ENCODE peak calls at places on chromosomes 7 and 10, in four cellular contexts. O, I, T and M are unnamed samples.
A peak's percentile ranks its signal among the peaks of the same experiment; 100 is the strongest.

GRCh38 chr10:120437541-120437940 is 19.5 kb upstream of the PLPP4 start:
- DNase-seq in O (no peak), I (no peak), T (no peak), M (no peak)

GRCh38 chr10:70499829-70500167 is 21.2 kb downstream of the PALD1 start:
- DNase-seq in O (no peak), I (no peak), T (no peak), M (no peak)

GRCh38 chr7:144941127-144941526 is 105.3 kb upstream of the TPK1 start:
- DNase-seq in O (no peak), I (no peak), T (no peak), M (no peak)

GRCh38 chr10:48459270-48460147 is 145.4 kb downstream of the ARHGAP22 start:
- DNase-seq in O (peak; percentile 47), I (no peak), T (no peak), M (peak; percentile 43)

GRCh38 chr10:86657011-86657395 is 2.7 kb downstream of the OPN4 start:
- DNase-seq in O (peak; percentile 22), I (peak; percentile 5), T (no peak), M (no peak)

GRCh38 chr7:11297764-11298163 is 324.1 kb downstream of the PHF14 start:
- DNase-seq in O (no peak), I (no peak), T (no peak), M (no peak)

GRCh38 chr10:103917326-103918052 is 495 bp downstream of the STN1 start:
- DNase-seq in O (peak; percentile 58), I (peak; percentile 61), T (peak; percentile 18), M (peak; percentile 82)

GRCh38 chr7:21028186-21028989 is 241.7 kb upstream of the SP8 start:
- DNase-seq in O (no peak), I (peak; percentile 47), T (no peak), M (peak; percentile 44)

GRCh38 chr7:143013473-143013872 is 13.5 kb downstream of the OR9A2 start:
- DNase-seq in O (no peak), I (no peak), T (no peak), M (no peak)

GRCh38 chr10:5491477-5491876 is 7.9 kb downstream of the CALML5 start:
- DNase-seq in O (no peak), I (no peak), T (no peak), M (no peak)

GRCh38 chr7:105559926-105560325 is 21.4 kb downstream of the EFCAB10 start:
- DNase-seq in O (no peak), I (no peak), T (no peak), M (no peak)

GRCh38 chr7:12030116-12030515 is 181.0 kb upstream of the TMEM106B start:
- DNase-seq in O (no peak), I (no peak), T (no peak), M (no peak)

GRCh38 chr7:130488376-130489139 is 3.3 kb upstream of the MEST start:
- DNase-seq in O (no peak), I (no peak), T (no peak), M (no peak)

GRCh38 chr10:113045155-113046055 is 95.4 kb downstream of the TCF7L2 start:
- DNase-seq in O (no peak), I (no peak), T (no peak), M (no peak)

GRCh38 chr7:155216475-155217272 is 81.0 kb upstream of the INSIG1 start:
- DNase-seq in O (no peak), I (no peak), T (no peak), M (no peak)

GRCh38 chr10:10826125-10826524 is 191.5 kb upstream of the CELF2 start:
- DNase-seq in O (no peak), I (no peak), T (no peak), M (no peak)

GRCh38 chr7:79293655-79294142 is 159.8 kb downstream of the MAGI2 start:
- DNase-seq in O (peak; percentile 50), I (peak; percentile 40), T (peak; percentile 86), M (peak; percentile 66)

GRCh38 chr10:122112625-122113160 is 123.7 kb downstream of the TACC2 start:
- DNase-seq in O (peak; percentile 84), I (peak; percentile 88), T (peak; percentile 77), M (peak; percentile 89)

GRCh38 chr7:70504254-70504653 is 627.7 kb upstream of the GALNT17 start:
- DNase-seq in O (no peak), I (no peak), T (no peak), M (no peak)

GRCh38 chr10:117929321-117930067 is 117.2 kb downstream of the RAB11FIP2 start:
- DNase-seq in O (no peak), I (no peak), T (peak; percentile 2), M (no peak)

GRCh38 chr7:106049139-106049725 is 62.9 kb downstream of the SYPL1 start:
- DNase-seq in O (no peak), I (no peak), T (no peak), M (no peak)

GRCh38 chr7:157402388-157402703 is 65.5 kb downstream of the DNAJB6 start:
- DNase-seq in O (no peak), I (no peak), T (no peak), M (no peak)

GRCh38 chr7:2431260-2431867 is 28.0 kb downstream of the CHST12 start:
- DNase-seq in O (no peak), I (no peak), T (peak; percentile 45), M (peak; percentile 50)

GRCh38 chr10:104893711-104894110 is 252.6 kb downstream of the SORCS3 start:
- DNase-seq in O (no peak), I (no peak), T (no peak), M (no peak)

GRCh38 chr7:157702311-157703023 is 365.7 kb downstream of the DNAJB6 start:
- DNase-seq in O (no peak), I (peak; percentile 1), T (no peak), M (no peak)

GRCh38 chr7:149850007-149850594 is 11.9 kb downstream of the ZNF862 start:
- DNase-seq in O (no peak), I (no peak), T (no peak), M (no peak)

GRCh38 chr7:31735991-31736982 is 49.3 kb downstream of the PPP1R17 start:
- DNase-seq in O (peak; percentile 56), I (peak; percentile 47), T (peak; percentile 52), M (no peak)

DNA sequence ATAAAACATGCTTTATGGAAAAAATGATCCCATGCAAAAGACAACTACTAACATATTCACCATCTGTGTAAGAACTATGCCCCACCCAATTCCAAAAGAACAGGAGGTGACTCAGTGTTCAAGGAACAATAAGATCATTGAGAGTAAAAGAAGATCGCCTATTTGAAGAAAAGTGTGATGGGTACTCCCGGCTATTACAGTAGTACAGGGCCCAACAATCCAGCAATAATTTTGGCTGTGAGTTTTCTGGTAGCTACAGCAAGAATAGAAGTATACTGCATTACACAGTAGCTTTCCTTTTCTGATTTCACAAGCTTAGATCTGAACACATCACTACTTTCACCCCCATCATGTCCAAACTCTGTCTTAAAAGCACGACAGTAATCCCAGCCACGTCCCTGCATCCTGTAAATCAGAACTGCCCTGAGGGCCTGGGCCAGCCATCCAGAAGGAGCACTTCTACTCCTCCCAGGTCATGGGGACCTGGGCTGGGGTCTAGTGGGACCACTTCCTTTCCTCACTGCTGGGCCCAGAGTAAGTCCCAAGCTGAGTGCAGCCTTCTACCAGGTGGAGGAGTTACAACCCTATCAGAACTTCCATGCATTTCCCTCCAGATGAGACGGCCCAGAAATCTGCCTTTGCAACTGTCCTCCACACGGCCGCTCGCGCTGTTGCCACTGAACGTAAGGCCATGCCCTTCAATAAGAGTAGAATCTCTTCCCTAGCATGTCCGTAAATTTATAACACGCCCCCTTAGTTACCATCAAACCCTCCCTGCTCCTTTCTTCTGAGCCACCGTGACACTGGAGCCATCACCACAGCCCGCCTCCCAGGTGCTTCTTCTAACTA is 7.9 kb downstream of the ESYT2 start:
- DNase-seq in O (no peak), I (no peak), T (peak; percentile 55), M (no peak)
- H3K4me3 ChIP-seq in O (peak overlapping the region; percentile 2), I (no peak overlapping the region), T (no peak overlapping the region), M (no peak overlapping the region)

GRCh38 chr10:3761111-3761686 is 23.8 kb downstream of the KLF6 start:
- DNase-seq in O (no peak), I (no peak), T (no peak), M (no peak)

GRCh38 chr10:3764626-3765375 is 20.2 kb downstream of the KLF6 start:
- DNase-seq in O (no peak), I (peak; percentile 46), T (no peak), M (no peak)

GRCh38 chr10:3761916-3762708 is 22.9 kb downstream of the KLF6 start:
- DNase-seq in O (no peak), I (no peak), T (peak; percentile 73), M (no peak)

GRCh38 chr10:3763852-3764625 is 21.0 kb downstream of the KLF6 start:
- DNase-seq in O (no peak), I (no peak), T (no peak), M (no peak)

DNA sequence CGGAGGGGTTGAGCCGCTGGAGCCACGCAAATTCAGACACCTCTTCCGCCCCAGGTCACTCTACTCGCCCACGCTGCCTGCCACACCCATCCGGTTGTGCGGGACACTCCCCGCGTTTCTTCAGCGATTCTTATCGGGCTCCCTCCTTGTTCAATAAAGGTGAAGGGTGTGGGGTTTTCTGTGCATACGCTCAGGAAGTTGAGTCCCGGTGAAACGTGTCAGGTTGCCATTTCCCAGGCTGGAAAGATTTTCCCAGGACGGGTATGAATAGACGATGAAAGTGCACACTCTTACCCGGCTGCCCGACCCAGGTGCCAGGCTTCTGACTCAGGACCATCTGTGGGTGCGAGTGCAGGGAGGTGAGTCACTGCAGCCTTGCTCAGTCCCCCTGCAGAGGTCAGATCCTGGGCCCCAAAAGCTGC is 22.0 kb downstream of the KLF6 start:
- DNase-seq in O (no peak), I (peak; percentile 45), T (no peak), M (no peak)
- H3K4me1 ChIP-seq in O (peaks cover 7% of the 10 kb centered on the region), I (peaks cover 5% of the 10 kb centered on the region), T (peaks cover 77% of the 10 kb centered on the region), M (peaks cover 14% of the 10 kb centered on the region)

GRCh38 chr10:44961231-44961571 is 1.6 kb downstream of the RASSF4 start:
- DNase-seq in O (no peak), I (no peak), T (no peak), M (no peak)

GRCh38 chr10:44961931-44962750 is 2.5 kb downstream of the RASSF4 start:
- DNase-seq in O (no peak), I (no peak), T (no peak), M (no peak)

GRCh38 chr10:44963772-44964633 is 4.4 kb downstream of the RASSF4 start:
- DNase-seq in O (no peak), I (no peak), T (peak; percentile 85), M (peak; percentile 51)

GRCh38 chr10:44965104-44965503 is 5.5 kb downstream of the RASSF4 start:
- DNase-seq in O (no peak), I (no peak), T (no peak), M (no peak)

DNA sequence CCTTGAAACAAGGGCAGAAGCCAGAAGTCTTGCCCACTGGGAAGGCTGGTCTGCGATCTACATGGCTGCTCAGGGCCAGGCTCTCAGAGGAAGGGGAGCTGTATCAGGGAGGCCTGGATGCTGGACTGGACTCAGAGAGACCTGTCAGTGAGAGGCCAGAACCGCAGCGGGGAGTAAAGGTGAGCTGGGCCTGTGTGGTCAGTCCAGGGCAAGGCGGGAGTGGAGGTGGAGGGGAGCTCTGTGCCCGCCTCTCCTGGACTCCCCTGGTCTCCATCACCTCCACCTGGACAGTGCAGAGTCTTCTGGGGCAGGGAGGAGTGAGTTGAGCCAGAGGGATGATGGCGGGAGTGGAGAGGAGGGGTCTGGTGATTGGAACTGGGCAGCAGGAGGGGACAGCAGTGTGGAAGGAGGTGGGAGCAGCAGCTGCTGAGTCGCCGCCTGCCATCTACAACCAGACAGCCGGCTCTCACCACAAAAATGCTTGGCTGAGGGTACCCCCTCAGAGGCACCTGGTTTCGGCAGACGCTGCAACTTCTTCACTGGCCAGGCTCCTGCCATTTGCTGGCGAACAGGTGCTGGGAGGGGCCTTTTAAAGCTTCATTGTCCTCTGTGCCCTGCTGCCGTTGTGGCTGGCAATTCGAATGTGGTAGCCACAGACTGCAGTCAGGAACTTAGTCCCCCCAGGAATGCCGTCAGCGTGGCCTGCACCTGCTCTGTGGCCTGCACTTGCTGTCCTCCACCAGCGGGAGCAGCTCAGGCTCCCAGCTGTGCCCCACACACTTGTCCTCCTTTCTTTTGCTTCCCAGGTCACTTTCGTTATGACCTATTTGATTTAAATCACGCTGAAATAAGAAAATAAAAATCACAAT is 3.5 kb downstream of the RASSF4 start:
- DNase-seq in O (no peak), I (peak; percentile 55), T (peak; percentile 61), M (no peak)
- TF ChIP-seq CTCF in O (peak; percentile 30), I (peak; percentile 29), T (peak; percentile 36), M (no peak)

GRCh38 chr7:18515067-18515466 is 19.5 kb downstream of the HDAC9 start:
- DNase-seq in O (no peak), I (no peak), T (no peak), M (no peak)
- H3K4me3 ChIP-seq in O (no peak overlapping the region), I (no peak overlapping the region), T (no peak overlapping the region), M (no peak overlapping the region)